ENCODE peak calls at places on chromosomes 3 and 15, in ten cellular contexts. One of them, this sample, is unnamed.

GRCh38 chr3:1346386-1346785 is 253.6 kb downstream of the CNTN6 start:
- DNase-seq in T-helper 2 cell treated with Interferon-gamma antibody and Interleukin-4, amounts not matched to agents 5 μg/mL and 100 μg/mL, for 36 hours: no peak
- DNase-seq in T-cell: no peak
- DNase-seq in Daoy: no peak
- DNase-seq in amniotic epithelial cell: no peak
- DNase-seq in A549: no peak
- DNase-seq in AG10803: no peak
- DNase-seq in WTC11: no peak
- DNase-seq in stimulated activated CD8-positive, alpha-beta memory T cell treated with anti-CD3 and anti-CD28 coated beads, Interleukin-15, amount 100 ng/mL, for 24 hours: no peak
- DNase-seq in HFF-Myc: no peak
- DNase-seq in this sample: no peak

GRCh38 chr15:27222479-27222878 is 251.5 kb downstream of the GABRG3 start:
- DNase-seq in T-helper 2 cell treated with Interferon-gamma antibody and Interleukin-4, amounts not matched to agents 5 μg/mL and 100 μg/mL, for 36 hours: no peak
- DNase-seq in T-cell: no peak
- DNase-seq in Daoy: peak
- DNase-seq in amniotic epithelial cell: no peak
- DNase-seq in A549: peak
- DNase-seq in AG10803: peak
- DNase-seq in WTC11: no peak
- DNase-seq in stimulated activated CD8-positive, alpha-beta memory T cell treated with anti-CD3 and anti-CD28 coated beads, Interleukin-15, amount 100 ng/mL, for 24 hours: no peak
- DNase-seq in HFF-Myc: peak
- DNase-seq in this sample: no peak

GRCh38 chr3:127822166-127822835 is at the start of gene MGLL:
- DNase-seq in T-helper 2 cell treated with Interferon-gamma antibody and Interleukin-4, amounts not matched to agents 5 μg/mL and 100 μg/mL, for 36 hours: peak
- DNase-seq in T-cell: no peak
- DNase-seq in Daoy: peak
- DNase-seq in amniotic epithelial cell: no peak
- DNase-seq in A549: peak
- DNase-seq in AG10803: peak
- DNase-seq in WTC11: peak
- DNase-seq in stimulated activated CD8-positive, alpha-beta memory T cell treated with anti-CD3 and anti-CD28 coated beads, Interleukin-15, amount 100 ng/mL, for 24 hours: no peak
- DNase-seq in HFF-Myc: no peak
- DNase-seq in this sample: peak

GRCh38 chr3:124576565-124577493 is 153.4 kb upstream of the UMPS start:
- DNase-seq in T-helper 2 cell treated with Interferon-gamma antibody and Interleukin-4, amounts not matched to agents 5 μg/mL and 100 μg/mL, for 36 hours: no peak
- DNase-seq in T-cell: no peak
- DNase-seq in Daoy: no peak
- DNase-seq in amniotic epithelial cell: no peak
- DNase-seq in A549: no peak
- DNase-seq in AG10803: no peak
- DNase-seq in WTC11: no peak
- DNase-seq in stimulated activated CD8-positive, alpha-beta memory T cell treated with anti-CD3 and anti-CD28 coated beads, Interleukin-15, amount 100 ng/mL, for 24 hours: no peak
- DNase-seq in HFF-Myc: no peak
- DNase-seq in this sample: no peak

GRCh38 chr3:72134989-72135451 is 350.1 kb upstream of the PROK2 start:
- DNase-seq in T-helper 2 cell treated with Interferon-gamma antibody and Interleukin-4, amounts not matched to agents 5 μg/mL and 100 μg/mL, for 36 hours: no peak
- DNase-seq in T-cell: no peak
- DNase-seq in Daoy: no peak
- DNase-seq in amniotic epithelial cell: no peak
- DNase-seq in A549: no peak
- DNase-seq in AG10803: no peak
- DNase-seq in WTC11: no peak
- DNase-seq in stimulated activated CD8-positive, alpha-beta memory T cell treated with anti-CD3 and anti-CD28 coated beads, Interleukin-15, amount 100 ng/mL, for 24 hours: no peak
- DNase-seq in HFF-Myc: no peak
- DNase-seq in this sample: no peak

GRCh38 chr3:174957581-174958001 is 98.5 kb downstream of the NAALADL2 start:
- DNase-seq in T-helper 2 cell treated with Interferon-gamma antibody and Interleukin-4, amounts not matched to agents 5 μg/mL and 100 μg/mL, for 36 hours: no peak
- DNase-seq in T-cell: no peak
- DNase-seq in Daoy: no peak
- DNase-seq in amniotic epithelial cell: no peak
- DNase-seq in A549: no peak
- DNase-seq in AG10803: peak
- DNase-seq in WTC11: no peak
- DNase-seq in stimulated activated CD8-positive, alpha-beta memory T cell treated with anti-CD3 and anti-CD28 coated beads, Interleukin-15, amount 100 ng/mL, for 24 hours: no peak
- DNase-seq in HFF-Myc: no peak
- DNase-seq in this sample: peak

GRCh38 chr15:89034305-89034704 is 54.0 kb upstream of the ABHD2 start:
- DNase-seq in T-helper 2 cell treated with Interferon-gamma antibody and Interleukin-4, amounts not matched to agents 5 μg/mL and 100 μg/mL, for 36 hours: no peak
- DNase-seq in T-cell: no peak
- DNase-seq in Daoy: no peak
- DNase-seq in amniotic epithelial cell: peak
- DNase-seq in A549: peak
- DNase-seq in AG10803: peak
- DNase-seq in WTC11: no peak
- DNase-seq in stimulated activated CD8-positive, alpha-beta memory T cell treated with anti-CD3 and anti-CD28 coated beads, Interleukin-15, amount 100 ng/mL, for 24 hours: no peak
- DNase-seq in HFF-Myc: no peak
- DNase-seq in this sample: no peak

GRCh38 chr15:81155375-81156218 is 21.5 kb downstream of the CFAP161 start:
- DNase-seq in T-helper 2 cell treated with Interferon-gamma antibody and Interleukin-4, amounts not matched to agents 5 μg/mL and 100 μg/mL, for 36 hours: no peak
- DNase-seq in T-cell: no peak
- DNase-seq in Daoy: peak
- DNase-seq in amniotic epithelial cell: peak
- DNase-seq in A549: peak
- DNase-seq in AG10803: peak
- DNase-seq in WTC11: no peak
- DNase-seq in stimulated activated CD8-positive, alpha-beta memory T cell treated with anti-CD3 and anti-CD28 coated beads, Interleukin-15, amount 100 ng/mL, for 24 hours: no peak
- DNase-seq in HFF-Myc: no peak
- DNase-seq in this sample: peak

GRCh38 chr15:100877551-100877950 is 2.1 kb upstream of the ALDH1A3 start:
- DNase-seq in T-helper 2 cell treated with Interferon-gamma antibody and Interleukin-4, amounts not matched to agents 5 μg/mL and 100 μg/mL, for 36 hours: no peak
- DNase-seq in T-cell: no peak
- DNase-seq in Daoy: no peak
- DNase-seq in amniotic epithelial cell: no peak
- DNase-seq in A549: no peak
- DNase-seq in AG10803: no peak
- DNase-seq in WTC11: no peak
- DNase-seq in stimulated activated CD8-positive, alpha-beta memory T cell treated with anti-CD3 and anti-CD28 coated beads, Interleukin-15, amount 100 ng/mL, for 24 hours: no peak
- DNase-seq in HFF-Myc: no peak
- DNase-seq in this sample: no peak

GRCh38 chr3:121481116-121481895 is 64.5 kb downstream of the POLQ start:
- DNase-seq in T-helper 2 cell treated with Interferon-gamma antibody and Interleukin-4, amounts not matched to agents 5 μg/mL and 100 μg/mL, for 36 hours: no peak
- DNase-seq in T-cell: no peak
- DNase-seq in Daoy: no peak
- DNase-seq in amniotic epithelial cell: no peak
- DNase-seq in A549: no peak
- DNase-seq in AG10803: peak
- DNase-seq in WTC11: no peak
- DNase-seq in stimulated activated CD8-positive, alpha-beta memory T cell treated with anti-CD3 and anti-CD28 coated beads, Interleukin-15, amount 100 ng/mL, for 24 hours: no peak
- DNase-seq in HFF-Myc: peak
- DNase-seq in this sample: peak

GRCh38 chr3:184148065-184148464 is 7.1 kb upstream of the DVL3 start:
- DNase-seq in T-helper 2 cell treated with Interferon-gamma antibody and Interleukin-4, amounts not matched to agents 5 μg/mL and 100 μg/mL, for 36 hours: no peak
- DNase-seq in T-cell: no peak
- DNase-seq in Daoy: no peak
- DNase-seq in amniotic epithelial cell: no peak
- DNase-seq in A549: no peak
- DNase-seq in AG10803: no peak
- DNase-seq in WTC11: no peak
- DNase-seq in stimulated activated CD8-positive, alpha-beta memory T cell treated with anti-CD3 and anti-CD28 coated beads, Interleukin-15, amount 100 ng/mL, for 24 hours: no peak
- DNase-seq in HFF-Myc: no peak
- DNase-seq in this sample: no peak